ENCODE peak calls at places on chromosomes 11 and 22, in six cellular contexts. W, G, K, U, R and B are unnamed samples.

GRCh38 chr11:8017894-8018741 is 31.0 kb downstream of the EIF3F start:
- DNase-seq in K (peak), W (no peak), G (no peak), R (no peak), U (peak), B (no peak)

GRCh38 chr11:100687032-100687629 is at the start of gene ARHGAP42:
- DNase-seq in U (peak), W (peak), R (peak), G (peak), K (no peak), B (peak)

GRCh38 chr11:119368121-119369034 is 13.1 kb downstream of the USP2 start:
- DNase-seq in U (peak), G (peak), R (no peak), K (no peak), W (peak), B (no peak)

GRCh38 chr11:96306933-96307747 is 35.9 kb downstream of the MAML2 start:
- DNase-seq in R (no peak), G (peak), K (peak), W (peak), U (no peak), B (peak)

GRCh38 chr11:134542401-134543143 is 130.5 kb upstream of the B3GAT1 start:
- DNase-seq in U (no peak), W (no peak), G (no peak), K (no peak), R (peak), B (no peak)

GRCh38 chr22:36830601-36831000 is 13.8 kb upstream of the PVALB start:
- DNase-seq in U (no peak), G (no peak), R (no peak), K (no peak), W (no peak), B (no peak)

GRCh38 chr11:46489668-46490560 is 98.3 kb upstream of the CHRM4 start:
- DNase-seq in G (peak), K (no peak), W (no peak), U (peak), R (peak), B (peak)

GRCh38 chr11:113273720-113274119 is 40.7 kb upstream of the TTC12 start:
- DNase-seq in G (no peak), K (no peak), R (peak), U (no peak), W (no peak), B (no peak)

GRCh38 chr22:37019309-37020191 is at the start of the genes MPST and TST:
- DNase-seq in U (peak), K (peak), G (no peak), R (peak), W (peak), B (peak)

GRCh38 chr11:3158131-3158591 is 6.9 kb downstream of the OSBPL5 start:
- DNase-seq in W (peak), G (no peak), R (peak), U (no peak), K (no peak), B (no peak)

GRCh38 chr11:133081020-133081419 is 451.3 kb downstream of the OPCML start:
- DNase-seq in K (no peak), W (no peak), G (no peak), U (no peak), R (no peak), B (no peak)

GRCh38 chr11:133081730-133082452 is 450.4 kb downstream of the OPCML start:
- DNase-seq in R (peak), U (no peak), G (no peak), K (no peak), W (no peak), B (peak)

GRCh38 chr11:133078012-133078411 is 454.3 kb downstream of the OPCML start:
- DNase-seq in K (no peak), R (no peak), G (no peak), W (no peak), U (no peak), B (no peak)

GRCh38 chr11:133075351-133075750 is 456.9 kb downstream of the OPCML start:
- DNase-seq in G (no peak), K (no peak), R (no peak), W (no peak), U (no peak), B (no peak)

DNA sequence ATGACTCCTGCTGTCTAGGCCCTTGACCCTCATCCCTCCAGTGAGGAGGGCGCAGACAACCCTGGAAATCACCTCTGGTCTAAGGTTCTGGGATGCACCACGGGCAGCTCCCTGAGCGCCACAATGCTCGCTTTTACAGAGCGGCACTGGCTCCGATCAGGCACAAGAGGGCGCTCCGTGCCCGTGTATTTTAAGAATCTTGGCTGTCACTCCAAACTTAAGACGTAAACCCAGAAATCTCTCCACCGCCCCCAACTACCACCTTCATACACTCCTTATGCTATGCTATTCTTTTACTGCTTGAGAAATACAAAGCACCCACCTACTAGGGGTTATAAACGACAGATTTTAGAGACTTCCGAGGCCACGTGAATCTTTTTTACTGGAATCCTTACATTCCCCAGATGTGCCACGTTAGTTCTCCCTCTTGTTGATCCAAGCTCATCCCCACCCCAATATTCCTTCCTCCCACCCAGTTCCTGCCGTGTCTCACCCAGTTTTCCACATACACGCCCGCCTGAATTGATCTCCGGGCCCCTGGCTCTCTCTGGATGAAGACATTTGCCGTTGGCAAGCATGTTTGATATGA is 453.6 kb downstream of the OPCML start:
- DNase-seq in W (no peak), G (no peak), K (no peak), R (peak), U (peak), B (peak)
- TF ChIP-seq CTCF in W (peak), G (peak), K (peak), R (peak), U (peak), B (peak)

DNA sequence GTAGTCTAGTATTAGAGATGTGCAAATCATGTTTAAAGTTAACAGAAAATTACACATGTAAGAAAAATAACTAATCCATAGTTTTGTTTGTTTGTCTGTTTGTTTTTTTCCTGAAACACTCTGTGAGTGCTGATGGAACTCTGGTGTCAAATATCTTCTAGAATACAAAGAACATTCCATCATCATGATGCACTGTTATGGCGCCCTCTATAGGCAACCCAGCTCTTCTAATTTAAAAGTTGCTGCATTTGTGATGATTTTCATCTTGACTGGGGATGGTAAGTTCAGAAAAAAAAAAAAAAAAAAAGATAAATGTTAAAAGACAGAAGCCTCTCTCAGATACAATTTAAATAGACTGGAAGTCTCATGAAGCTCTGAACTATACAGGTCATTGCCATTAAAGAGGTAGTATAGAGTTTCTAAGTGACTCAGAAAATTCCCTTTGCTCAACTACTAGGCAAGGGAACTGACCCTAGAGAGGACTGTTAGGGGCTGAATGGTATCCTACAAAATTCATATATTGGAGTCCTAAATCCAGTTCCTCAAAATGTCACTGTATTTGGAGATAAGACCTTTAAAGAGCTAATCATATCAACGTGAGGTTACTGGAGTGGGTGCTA is 597.2 kb upstream of the ANO3 start:
- DNase-seq in G (peak), K (no peak), R (no peak), U (no peak), W (no peak), B (peak)
- TF ChIP-seq CTCF in G (peak), K (no peak), R (peak), U (peak), W (peak), B (peak)

DNA sequence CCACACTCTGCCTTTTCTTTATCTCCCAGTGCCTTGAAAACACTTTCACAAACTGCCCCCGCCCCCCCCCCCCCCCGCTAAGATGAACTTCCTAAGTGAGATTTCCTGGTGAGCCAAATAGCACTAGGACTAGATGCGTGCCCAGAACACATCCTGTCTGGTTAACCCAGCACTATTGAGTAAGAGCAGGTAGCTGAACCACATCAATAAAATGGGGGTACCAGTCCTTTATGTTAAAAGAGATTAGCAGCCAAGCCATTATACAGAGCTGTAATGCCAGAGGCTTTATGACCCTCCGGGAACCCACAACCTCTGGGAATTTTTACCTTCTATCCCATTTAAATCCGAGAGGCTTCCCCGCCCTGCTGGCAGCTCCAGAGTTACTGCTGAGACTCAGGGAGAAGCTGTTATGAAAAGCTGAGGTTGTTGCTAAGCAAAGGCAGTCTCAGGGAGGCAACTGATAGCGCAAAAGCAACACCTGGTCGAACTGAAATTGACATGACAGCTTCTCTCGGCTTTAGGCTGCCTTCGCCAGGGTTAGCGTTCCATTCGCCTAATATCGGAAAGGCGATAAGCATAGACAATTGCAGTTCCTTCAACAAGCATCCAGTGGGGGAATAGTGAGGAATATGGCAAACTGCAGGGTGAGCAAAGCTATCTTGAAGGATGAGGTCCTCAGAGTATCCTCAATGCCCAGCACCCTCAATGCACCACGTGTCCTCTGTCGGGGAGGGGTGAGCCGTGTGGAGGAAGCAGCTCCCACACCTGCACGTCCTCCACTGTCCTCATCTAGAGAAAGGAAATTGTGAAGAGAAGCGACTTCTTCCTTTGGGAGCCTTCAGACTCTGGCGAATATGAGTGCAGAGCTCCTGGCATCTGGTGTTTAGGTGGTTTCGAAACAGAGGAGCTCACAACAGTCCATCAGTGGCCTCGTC is 977.0 kb downstream of the NTM start:
- DNase-seq in W (no peak), G (no peak), R (no peak), U (peak), K (no peak), B (no peak)
- TF ChIP-seq CTCF in W (no peak), G (no peak), R (no peak), U (no peak), K (no peak), B (no peak)

GRCh38 chr11:800473-800872 is 2.4 kb upstream of the SLC25A22 start:
- DNase-seq in U (no peak), W (no peak), K (no peak), G (no peak), R (peak), B (no peak)
- TF ChIP-seq CTCF in U (no peak), W (no peak), K (no peak), G (no peak), R (no peak), B (no peak)

DNA sequence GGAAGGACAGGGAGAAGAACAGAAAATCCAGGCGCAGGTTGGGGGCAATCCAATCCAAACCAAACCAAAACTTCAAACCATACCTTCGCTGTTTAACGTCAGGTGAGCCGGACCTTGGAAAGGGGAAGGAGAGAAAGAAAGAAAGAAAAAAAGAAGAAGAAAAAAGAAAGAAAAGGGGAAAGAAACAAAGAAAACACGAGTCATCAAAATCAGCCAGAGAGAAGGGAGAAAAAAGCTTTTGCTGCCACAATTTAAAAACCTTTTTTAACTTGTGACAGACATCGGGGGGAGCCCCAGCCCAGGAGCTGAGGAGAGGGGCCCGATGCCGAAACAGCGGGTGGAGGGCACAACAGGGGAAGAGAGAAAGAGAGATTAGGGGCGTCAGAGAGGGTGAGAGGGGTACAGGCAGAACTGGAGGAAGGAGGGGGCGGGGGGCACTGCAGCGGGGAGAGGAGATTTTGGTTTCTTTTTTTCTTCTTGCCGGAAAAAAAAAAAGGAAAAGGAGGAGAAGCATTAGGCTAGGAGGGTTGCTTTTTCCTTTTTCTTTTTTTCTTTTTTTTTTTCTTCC is 30.1 kb downstream of the NRXN2 start:
- DNase-seq in U (no peak), G (no peak), W (no peak), R (no peak), K (no peak), B (no peak)
- TF ChIP-seq CTCF in U (no peak), G (no peak), W (no peak), R (no peak), K (no peak), B (no peak)

DNA sequence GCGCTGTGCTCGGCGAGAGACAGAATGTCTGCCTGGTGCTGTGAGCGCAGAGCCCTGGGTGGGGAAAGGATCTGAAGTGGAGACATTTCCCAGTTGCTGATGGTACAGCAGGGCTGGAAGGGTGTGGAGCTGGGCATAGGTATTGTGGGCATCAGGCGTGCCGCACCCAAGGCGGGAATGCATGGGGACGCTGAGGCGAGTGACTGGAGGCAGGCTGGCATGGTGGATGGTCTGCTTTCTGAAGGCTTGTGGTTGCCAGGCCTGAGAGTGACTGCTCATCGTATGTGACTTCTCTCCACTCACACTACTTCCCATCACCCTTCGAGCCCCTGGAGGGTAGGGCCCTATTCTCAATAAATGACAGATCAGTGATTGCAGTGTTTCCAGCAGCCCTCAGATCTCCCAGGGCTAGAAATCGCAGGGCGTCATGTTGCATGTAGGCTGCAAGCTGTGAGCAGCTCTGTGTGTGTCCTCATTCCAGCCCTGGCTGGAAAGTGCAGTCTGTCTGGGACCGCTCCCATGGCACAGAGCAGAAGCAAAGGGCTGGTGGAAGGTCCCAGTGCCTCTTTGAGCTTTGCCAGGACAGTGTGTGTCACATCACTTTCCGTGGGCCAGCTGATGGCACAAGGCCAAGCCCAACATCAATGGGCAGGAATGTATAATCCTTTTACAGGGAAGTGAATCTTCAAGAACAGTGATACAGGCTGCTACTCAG is 67.7 kb downstream of the TBC1D22A start:
- DNase-seq in W (peak), G (peak), R (no peak), K (no peak), U (no peak), B (no peak)
- TF ChIP-seq CTCF in W (no peak), G (no peak), R (no peak), K (no peak), U (no peak), B (no peak)

GRCh38 chr11:131392528-131393255 is 22.3 kb downstream of the NTM start:
- DNase-seq in G (no peak), K (no peak), U (peak), R (no peak), W (no peak), B (no peak)

DNA sequence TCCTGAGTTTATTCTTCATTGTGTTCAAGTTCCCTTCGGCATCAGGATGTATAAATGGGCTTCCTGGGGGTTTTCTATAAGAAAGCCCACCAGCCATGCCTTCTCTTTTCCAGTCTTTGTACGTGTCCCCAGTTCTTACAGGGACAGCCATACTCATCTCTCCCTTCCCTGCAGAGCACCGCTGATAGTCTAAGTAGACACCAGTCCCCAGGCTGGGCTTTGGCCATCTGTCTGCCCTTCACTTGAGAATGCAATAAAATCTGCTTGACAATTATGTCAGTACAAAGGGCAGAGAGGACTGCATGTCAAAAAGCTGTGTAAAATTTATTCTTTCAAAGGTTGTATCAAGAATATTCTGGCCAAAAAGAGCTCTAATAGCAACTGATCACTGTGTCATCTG is 27.3 kb downstream of the NTM start:
- DNase-seq in G (no peak), U (peak), K (no peak), W (no peak), R (peak), B (no peak)
- TF ChIP-seq CTCF in G (no peak), U (no peak), K (no peak), W (no peak), R (no peak), B (no peak)